ENCODE peak calls at places on chromosome 18, in ten cellular contexts. U, C, G, L, I, T, X, D, Y and M are unnamed samples. For H3K4me1, the result is how much of the 10 kb centered on the place peaks cover.

GRCh38 chr18:71899707-71900483 is 644.2 kb downstream of the CBLN2 start:
- DNase-seq in X (no peak), T (no peak), L (no peak), I (no peak), D (no peak), G (no peak), U (no peak), Y (no peak), C (no peak), M (no peak)

GRCh38 chr18:38586327-38586726 is 1020.7 kb upstream of the CELF4 start:
- DNase-seq in Y (no peak), I (no peak), X (no peak), U (no peak), G (no peak), C (no peak), D (no peak), L (no peak), T (no peak), M (no peak)

GRCh38 chr18:9337875-9338274 is 3.3 kb downstream of the TWSG1 start:
- DNase-seq in Y (no peak), I (peak), G (no peak), T (no peak), U (no peak), L (no peak), C (no peak), D (no peak), X (no peak), M (no peak)

GRCh38 chr18:48342588-48342987 is 66.6 kb downstream of the ZBTB7C start:
- DNase-seq in D (no peak), X (no peak), T (no peak), Y (no peak), G (no peak), U (no peak), I (no peak), L (no peak), C (no peak), M (no peak)

GRCh38 chr18:13562494-13563029 is 163.8 kb downstream of the FAM210A start:
- DNase-seq in I (no peak), X (no peak), U (no peak), D (no peak), Y (no peak), G (no peak), T (no peak), C (no peak), L (no peak), M (no peak)

GRCh38 chr18:29681578-29681977 is 1361.0 kb downstream of the DSC3 start:
- DNase-seq in Y (no peak), C (no peak), I (no peak), X (no peak), D (no peak), L (no peak), T (no peak), U (no peak), G (no peak), M (no peak)

GRCh38 chr18:51447351-51447896 is 249.9 kb upstream of the MEX3C start:
- DNase-seq in D (no peak), U (no peak), Y (no peak), I (no peak), T (peak), X (no peak), L (no peak), C (no peak), G (peak), M (no peak)

GRCh38 chr18:48962857-48963554 is 12.2 kb upstream of the SMAD7 start:
- DNase-seq in D (no peak), X (no peak), U (no peak), T (no peak), Y (no peak), L (no peak), G (no peak), C (no peak), I (peak), M (no peak)

GRCh38 chr18:63199743-63200241 is 119.8 kb downstream of the BCL2 start:
- DNase-seq in U (peak), G (no peak), T (no peak), X (no peak), L (no peak), Y (no peak), D (no peak), C (no peak), I (no peak), M (no peak)

GRCh38 chr18:63888473-63889190 is 1.1 kb downstream of the SERPINB2 start:
- DNase-seq in I (no peak), D (no peak), G (no peak), C (no peak), X (no peak), U (no peak), Y (no peak), T (no peak), L (no peak), M (no peak)

GRCh38 chr18:35143615-35144596 is 96.9 kb upstream of the ZNF397 start:
- DNase-seq in T (peak), U (peak), C (peak), D (peak), G (peak), I (peak), X (peak), L (no peak), Y (no peak), M (peak)

GRCh38 chr18:13553449-13553848 is 172.9 kb downstream of the FAM210A start:
- DNase-seq in X (no peak), L (no peak), G (no peak), D (no peak), I (no peak), Y (no peak), C (no peak), U (no peak), T (no peak), M (peak)

GRCh38 chr18:62749389-62749788 is 34.0 kb downstream of the PHLPP1 start:
- DNase-seq in G (no peak), X (no peak), C (no peak), D (no peak), U (no peak), I (no peak), Y (no peak), L (no peak), T (no peak), M (no peak)

GRCh38 chr18:73136134-73136533 is 268.3 kb upstream of the NETO1 start:
- DNase-seq in G (no peak), L (no peak), D (no peak), Y (no peak), U (no peak), X (no peak), C (no peak), T (no peak), I (no peak), M (no peak)

GRCh38 chr18:75211721-75212625 is 1.4 kb downstream of the TSHZ1 start:
- DNase-seq in L (no peak), I (peak), Y (peak), X (no peak), U (peak), D (no peak), T (peak), C (peak), G (peak), M (peak)

GRCh38 chr18:26088482-26088881 is 1.9 kb downstream of the SS18 start:
- DNase-seq in D (no peak), X (no peak), L (no peak), C (no peak), T (no peak), Y (no peak), U (no peak), G (no peak), I (no peak), M (no peak)

GRCh38 chr18:9961031-9961430 is 47.2 kb downstream of the VAPA start:
- DNase-seq in Y (no peak), G (no peak), I (no peak), C (no peak), D (no peak), X (no peak), L (no peak), T (no peak), U (no peak), M (no peak)

GRCh38 chr18:69916412-69916811 is 31.3 kb downstream of the CD226 start:
- DNase-seq in I (peak), G (no peak), T (no peak), U (no peak), D (no peak), L (no peak), Y (no peak), C (peak), X (no peak), M (no peak)

GRCh38 chr18:62105373-62105772 is 81.5 kb downstream of the PIGN start:
- DNase-seq in X (no peak), Y (no peak), I (peak), L (no peak), G (no peak), T (no peak), D (no peak), C (no peak), U (no peak), M (no peak)

GRCh38 chr18:74682998-74683311 is 85.3 kb downstream of the ZNF407 start:
- DNase-seq in D (no peak), X (no peak), G (no peak), I (peak), U (no peak), L (no peak), Y (no peak), C (no peak), T (no peak), M (no peak)

GRCh38 chr18:25247725-25248124 is 104.2 kb downstream of the ZNF521 start:
- DNase-seq in I (peak), G (no peak), X (no peak), T (no peak), L (no peak), D (no peak), U (no peak), Y (no peak), C (no peak), M (no peak)

GRCh38 chr18:13800505-13801259 is 23.3 kb upstream of the MC5R start:
- DNase-seq in D (peak), I (peak), Y (peak), G (peak), U (peak), C (peak), L (peak), T (peak), X (peak), M (peak)

GRCh38 chr18:48749768-48750167 is 201.0 kb downstream of the SMAD7 start:
- DNase-seq in L (no peak), C (no peak), I (peak), G (no peak), X (no peak), T (peak), D (no peak), Y (peak), U (peak), M (peak)

GRCh38 chr18:25061345-25061744 is 290.6 kb downstream of the ZNF521 start:
- DNase-seq in I (no peak), X (no peak), C (no peak), Y (no peak), T (no peak), G (no peak), D (no peak), L (no peak), U (no peak), M (no peak)

GRCh38 chr18:29191263-29191662 is 1014.3 kb upstream of the CDH2 start:
- DNase-seq in G (no peak), U (no peak), C (peak), L (no peak), I (peak), X (no peak), Y (no peak), D (no peak), T (no peak), M (no peak)

GRCh38 chr18:9870431-9871023 is 15.2 kb upstream of the TXNDC2 start:
- DNase-seq in D (no peak), C (no peak), T (no peak), G (no peak), I (no peak), U (no peak), L (no peak), Y (no peak), X (no peak), M (no peak)

GRCh38 chr18:2336993-2337392 is 234.3 kb downstream of the METTL4 start:
- DNase-seq in C (no peak), G (no peak), D (no peak), X (no peak), T (no peak), I (no peak), Y (no peak), L (no peak), U (no peak), M (no peak)

GRCh38 chr18:73735836-73736235 is 411.8 kb downstream of the FBXO15 start:
- DNase-seq in T (no peak), C (no peak), I (no peak), D (no peak), X (no peak), Y (no peak), U (no peak), L (no peak), G (no peak), M (no peak)

GRCh38 chr18:435940-436339 is 64.6 kb downstream of the COLEC12 start:
- DNase-seq in L (no peak), U (no peak), Y (no peak), X (no peak), I (peak), C (no peak), T (no peak), D (no peak), G (no peak), M (no peak)

GRCh38 chr18:25136416-25137132 is 215.4 kb downstream of the ZNF521 start:
- DNase-seq in I (no peak), U (peak), Y (no peak), G (no peak), D (no peak), X (no peak), L (no peak), T (peak), C (no peak), M (no peak)

GRCh38 chr18:25399554-25399953 is 47.6 kb upstream of the ZNF521 start:
- DNase-seq in X (no peak), C (no peak), G (no peak), L (no peak), D (no peak), I (peak), Y (no peak), U (no peak), T (no peak), M (no peak)

GRCh38 chr18:47263828-47264314 is 12.4 kb upstream of the SKOR2 start:
- DNase-seq in I (no peak), T (no peak), U (no peak), G (no peak), Y (no peak), C (no peak), X (no peak), L (no peak), D (no peak), M (no peak)

GRCh38 chr18:48802543-48803428 is 148.0 kb downstream of the SMAD7 start:
- DNase-seq in X (no peak), U (peak), G (peak), I (no peak), T (peak), D (peak), L (peak), Y (peak), C (no peak), M (peak)

GRCh38 chr18:35087726-35088125 is 46.5 kb downstream of the MAPRE2 start:
- DNase-seq in G (no peak), X (no peak), Y (no peak), D (no peak), C (no peak), L (no peak), T (no peak), U (no peak), I (no peak), M (no peak)

GRCh38 chr18:58128286-58129018 is 84.4 kb downstream of the NEDD4L start:
- DNase-seq in T (no peak), D (peak), X (no peak), Y (no peak), G (peak), U (no peak), L (no peak), C (no peak), I (peak), M (no peak)

GRCh38 chr18:69725855-69726508 is 221.7 kb downstream of the CD226 start:
- DNase-seq in C (no peak), I (no peak), U (no peak), X (no peak), G (no peak), Y (no peak), D (no peak), T (no peak), L (no peak), M (no peak)

GRCh38 chr18:25278415-25278814 is 73.6 kb downstream of the ZNF521 start:
- DNase-seq in U (no peak), I (peak), D (no peak), C (no peak), Y (no peak), G (no peak), L (no peak), T (no peak), X (no peak), M (no peak)

GRCh38 chr18:79943608-79944125 is 7.8 kb downstream of the SLC66A2 start:
- DNase-seq in D (no peak), Y (peak), C (no peak), G (peak), L (peak), X (no peak), U (no peak), T (peak), I (no peak), M (no peak)

GRCh38 chr18:79944746-79945117 is 6.7 kb downstream of the SLC66A2 start:
- DNase-seq in D (peak), I (no peak), T (no peak), X (no peak), L (no peak), C (no peak), Y (peak), G (peak), U (peak), M (no peak)

GRCh38 chr18:79942786-79943607 is 8.5 kb downstream of the SLC66A2 start:
- DNase-seq in G (peak), I (no peak), C (no peak), Y (peak), L (peak), D (peak), X (no peak), T (peak), U (peak), M (no peak)

GRCh38 chr18:79945118-79946042 is 6.1 kb downstream of the SLC66A2 start:
- DNase-seq in U (peak), L (peak), C (no peak), D (peak), T (peak), G (peak), I (no peak), X (no peak), Y (peak), M (no peak)

GRCh38 chr18:79944126-79944731 is 7.2 kb downstream of the SLC66A2 start:
- DNase-seq in C (no peak), X (no peak), T (peak), I (no peak), U (peak), G (peak), D (peak), Y (peak), L (peak), M (peak)
- H3K4me1 ChIP-seq in C (under half), X (under half), T (under half), I (under half), U (under half), G (under half), D (half or more), Y (under half), L (under half), M (under half)

DNA sequence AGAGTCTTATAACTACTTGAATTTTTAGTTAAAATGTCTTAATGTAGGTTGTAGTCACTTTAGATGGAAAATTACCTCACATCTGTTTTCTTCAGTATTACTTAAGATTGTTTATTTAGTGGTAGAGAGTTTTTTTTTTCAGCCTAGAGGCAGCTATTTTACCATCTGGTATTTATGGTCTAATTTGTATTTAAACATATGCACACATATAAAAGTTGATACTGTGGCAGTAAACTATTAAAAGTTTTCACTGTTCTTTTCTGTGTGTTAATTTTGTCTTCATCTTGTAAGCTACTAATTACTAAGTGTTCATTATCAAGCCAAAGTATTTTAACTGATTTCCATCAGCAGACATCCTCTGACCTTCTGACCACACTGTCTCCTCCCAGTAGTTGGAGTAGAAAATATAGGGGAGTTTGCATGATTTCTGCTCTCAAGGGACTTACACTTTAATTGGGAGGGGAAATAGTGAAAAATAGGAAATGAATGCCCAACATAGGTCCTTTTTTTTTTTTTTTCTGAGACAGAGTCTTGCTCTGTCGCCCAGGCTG is 4.3 kb downstream of the PMAIP1 start:
- DNase-seq in Y (no peak), L (no peak), G (no peak), D (no peak), I (peak), U (no peak), X (no peak), C (no peak), T (no peak), M (no peak)
- H3K4me3 ChIP-seq in Y (no peak), L (no peak), G (no peak), D (no peak), I (no peak), U (no peak), X (no peak), C (no peak), T (no peak), M (no peak)

GRCh38 chr18:23689031-23689615 is at the start of gene LAMA3:
- DNase-seq in U (peak), L (peak), G (peak), I (peak), T (peak), Y (peak), X (no peak), D (peak), C (peak), M (peak)
- TF ChIP-seq POLR2A in U (peak), L (no peak), G (no peak), I (no peak), T (no peak), Y (no peak), X (no peak), D (no peak), C (peak), M (peak)

DNA sequence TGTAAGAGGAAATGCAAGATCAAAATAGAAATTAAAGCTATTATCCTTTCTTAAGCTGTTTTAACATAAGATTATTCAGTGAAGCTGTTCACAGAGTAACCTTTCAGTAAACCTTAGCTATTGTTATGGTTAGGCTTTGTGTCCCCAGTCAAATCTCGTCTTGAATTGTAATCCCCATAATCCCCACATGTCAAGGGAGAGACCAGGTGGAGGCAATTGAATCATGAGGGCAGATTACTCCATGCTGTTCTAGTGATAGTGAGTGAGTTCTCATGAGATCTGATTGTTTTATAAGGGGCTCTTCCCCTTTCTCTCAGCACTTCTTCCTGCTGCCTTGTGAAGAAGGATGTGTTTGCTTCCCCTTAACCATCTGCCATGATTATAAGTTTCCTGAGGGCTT is 424.4 kb downstream of the DSEL start:
- DNase-seq in G (no peak), U (no peak), D (no peak), I (no peak), Y (no peak), X (no peak), T (no peak), L (no peak), C (no peak), M (no peak)
- H3K4me1 ChIP-seq in G (under half), U (under half), D (under half), I (under half), Y (under half), X (under half), T (under half), L (under half), C (under half), M (under half)

DNA sequence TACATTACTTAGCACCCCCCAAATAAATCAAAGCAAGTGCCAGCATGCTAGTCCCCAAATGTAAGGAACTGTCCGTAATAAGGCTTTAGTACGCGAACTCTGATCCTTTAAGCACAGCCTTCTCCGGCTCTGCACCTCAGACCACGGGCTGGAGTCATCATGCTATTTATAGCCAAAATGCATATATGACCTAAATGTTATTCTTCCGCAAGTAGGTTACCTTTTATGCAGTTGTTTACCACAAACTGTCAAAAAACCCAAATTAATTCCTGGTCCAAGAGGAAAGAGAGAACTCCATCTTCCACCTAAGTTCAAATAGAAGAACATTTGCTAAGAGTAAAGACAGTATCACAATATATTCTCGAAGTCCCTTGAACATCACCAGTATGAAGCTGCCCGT is 42.7 kb downstream of the ZNF516 start:
- DNase-seq in X (no peak), L (no peak), C (no peak), I (peak), G (no peak), U (no peak), T (no peak), D (no peak), Y (no peak), M (no peak)
- H3K4me3 ChIP-seq in X (no peak), L (no peak), C (no peak), I (no peak), G (peak), U (no peak), T (no peak), D (peak), Y (no peak), M (peak)

GRCh38 chr18:22541232-22541631 is 123.5 kb upstream of the CTAGE1 start:
- DNase-seq in U (no peak), C (no peak), G (no peak), T (no peak), L (no peak), D (no peak), Y (no peak), I (no peak), X (no peak), M (no peak)
- TF ChIP-seq POLR2A in U (no peak), C (no peak), G (no peak), T (no peak), L (no peak), D (no peak), Y (no peak), I (no peak), X (no peak), M (no peak)